ENCODE peak calls at places on chromosomes 4 and X, in five cellular contexts. J is HEK293T, E is K562, F is SK-N-SH, R is GM12878. I is an unnamed sample.
A peak's percentile ranks its signal among the peaks of the same experiment; 100 is the strongest.

GRCh38 chr4:185825737-185826136 is 13.7 kb upstream of the SORBS2 start:
- DNase-seq in J (no peak), E (no peak), F (no peak), R (no peak), I (no peak)

GRCh38 chr4:1374706-1375045 is 27.7 kb downstream of the UVSSA start:
- DNase-seq in J (no peak), E (no peak), F (no peak), R (no peak), I (no peak)

GRCh38 chr4:74133786-74134499 is 24.0 kb upstream of the MTHFD2L start:
- DNase-seq in J (peak; percentile 72), E (peak; percentile 56), F (peak; percentile 27), R (peak; percentile 20), I (peak; percentile 54)

GRCh38 chr4:80125252-80126177 is 52.5 kb upstream of the ANTXR2 start:
- DNase-seq in J (peak; percentile 20), E (peak; percentile 29), F (no peak), R (no peak), I (no peak)

GRCh38 chr4:114921790-114922581 is 191.4 kb downstream of the NDST4 start:
- DNase-seq in J (no peak), E (no peak), F (no peak), R (no peak), I (peak; percentile 1)

GRCh38 chr4:48331577-48332340 is 9.6 kb upstream of the SLAIN2 start:
- DNase-seq in J (no peak), E (no peak), F (no peak), R (no peak), I (no peak)

GRCh38 chrX:45842207-45842900 is 641.7 kb upstream of the DIPK2B start:
- DNase-seq in J (no peak), E (no peak), F (no peak), R (no peak), I (no peak)

GRCh38 chr4:127642169-127642568 is 9.4 kb downstream of the INTU start:
- DNase-seq in J (no peak), E (no peak), F (no peak), R (no peak), I (no peak)

GRCh38 chr4:119296356-119296755 is 25.6 kb downstream of the FABP2 start:
- DNase-seq in J (no peak), E (no peak), F (no peak), R (no peak), I (no peak)

GRCh38 chrX:47634871-47635575 is 5.3 kb upstream of the CFP start:
- DNase-seq in J (no peak), E (no peak), F (no peak), R (no peak), I (no peak)

GRCh38 chrX:16148896-16149295 is 18.4 kb upstream of the MAGEB17 start:
- DNase-seq in J (no peak), E (no peak), F (no peak), R (no peak), I (no peak)

GRCh38 chr4:57734104-57734503 is 623.9 kb upstream of the IGFBP7 start:
- DNase-seq in J (no peak), E (no peak), F (no peak), R (no peak), I (no peak)

GRCh38 chrX:1462596-1463251 is 10.0 kb upstream of the ASMTL start:
- DNase-seq in J (no peak), E (no peak), F (no peak), R (no peak), I (no peak)

GRCh38 chrX:120456973-120457372 is 12.1 kb downstream of the LAMP2 start:
- DNase-seq in J (no peak), E (no peak), F (no peak), R (no peak), I (no peak)

GRCh38 chr4:75498041-75498440 is 16.2 kb downstream of the RCHY1 start:
- DNase-seq in J (no peak), E (no peak), F (no peak), R (no peak), I (no peak)

GRCh38 chrX:134849390-134849789 is 141.4 kb upstream of the SMIM10 start:
- DNase-seq in J (no peak), E (no peak), F (no peak), R (no peak), I (no peak)
- TF ChIP-seq FOXM1 in J (no peak), E (no peak), F (no peak), R (no peak), I (no peak)

GRCh38 chr4:34512631-34513030 is 1731.7 kb downstream of the ARAP2 start:
- DNase-seq in J (no peak), E (no peak), F (no peak), R (no peak), I (no peak)
- TF ChIP-seq FOXM1 in J (no peak), E (no peak), F (no peak), R (no peak), I (no peak)

GRCh38 chrX:39905475-39905889 is 192.3 kb downstream of the BCOR start:
- DNase-seq in J (no peak), E (peak; percentile 36), F (peak; percentile 34), R (no peak), I (no peak)
- TF ChIP-seq FOXM1 in J (no peak), E (no peak), F (no peak), R (no peak), I (no peak)

GRCh38 chr4:38562751-38563198 is 101.2 kb upstream of the KLF3 start:
- DNase-seq in J (no peak), E (no peak), F (peak; percentile 29), R (no peak), I (peak; percentile 18)
- TF ChIP-seq FOXM1 in J (no peak), E (no peak), F (no peak), R (no peak), I (no peak)

DNA sequence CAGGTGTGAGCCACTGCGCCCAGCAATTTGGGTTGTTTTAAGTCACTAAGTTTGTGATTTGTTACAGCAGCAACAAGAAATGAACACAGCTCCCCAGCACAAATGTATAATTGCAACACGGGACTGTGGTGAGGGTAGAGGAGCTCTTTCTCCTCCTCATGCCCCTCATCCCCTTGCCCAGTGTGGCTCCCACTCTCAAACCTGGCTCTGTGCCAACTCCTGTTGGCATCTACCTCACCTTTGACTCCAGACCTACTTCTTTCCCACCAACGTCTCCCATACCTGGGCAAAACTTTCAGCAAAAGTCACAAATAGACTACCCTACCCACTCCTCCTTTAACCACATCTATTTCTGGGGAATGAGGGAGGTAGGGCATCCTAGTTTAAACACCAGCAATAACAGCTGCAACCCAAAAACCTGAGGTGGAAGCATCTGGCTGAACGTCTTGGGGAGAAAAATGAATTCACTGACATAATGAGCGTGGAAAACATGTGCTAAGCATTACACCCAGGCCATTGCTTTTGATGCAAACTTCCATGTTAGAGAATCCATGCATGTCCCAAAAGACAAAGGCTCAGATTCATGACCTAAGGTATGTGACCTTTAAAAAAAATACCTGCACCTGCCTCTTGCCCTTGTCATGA is 19.2 kb downstream of the LNX1 start:
- DNase-seq in J (no peak), E (no peak), F (no peak), R (no peak), I (no peak)
- TF ChIP-seq FOXM1 in J (no peak), E (no peak), F (no peak), R (no peak), I (no peak)

GRCh38 chr4:52057196-52057595 is 6.1 kb downstream of the SPATA18 start:
- DNase-seq in J (no peak), E (no peak), F (no peak), R (no peak), I (no peak)

GRCh38 chr4:52051213-52051614 is at the start of gene SPATA18:
- DNase-seq in J (peak; percentile 51), E (no peak), F (peak; percentile 61), R (no peak), I (no peak)

GRCh38 chr4:52054254-52054653 is 3.1 kb downstream of the SPATA18 start:
- DNase-seq in J (no peak), E (no peak), F (no peak), R (no peak), I (no peak)

GRCh38 chr4:52052475-52052780 is 1.3 kb downstream of the SPATA18 start:
- DNase-seq in J (no peak), E (no peak), F (no peak), R (peak; percentile 13), I (peak; percentile 54)

GRCh38 chr4:52051615-52052474 is 741 bp downstream of the SPATA18 start:
- DNase-seq in J (peak; percentile 89), E (no peak), F (peak; percentile 75), R (no peak), I (peak; percentile 74)
- TF ChIP-seq FOXM1 in J (no peak), E (no peak), F (no peak), R (no peak), I (no peak)

I was measured in HepG2.